ENCODE peak calls at places on chromosomes 13 and 19, in nine cellular contexts. N is occipital lobe; K is hepatic stellate cell; A is RWPE1; R is NCI-H1930; F is stimulated activated CD4-positive, alpha-beta T cell treated with anti-CD3 and anti-CD28 coated beads, Interleukin-15, amount 100 ng/mL, for 48 hours; W is fibroblast of the aortic adventitia; J is RCC 7860; C is NCI-H1092 treated with DMSO at 0.1 percent for 48 hours. P is an unnamed sample.

GRCh38 chr13:84191199-84191598 is 308.9 kb upstream of the SLITRK1 start:
- DNase-seq in K (no peak), J (no peak), F (no peak), C (no peak), R (no peak), N (no peak), A (no peak), W (no peak), P (no peak)

GRCh38 chr13:103403148-103403740 is 337.0 kb upstream of the SLC10A2 start:
- DNase-seq in W (no peak), J (no peak), K (no peak), F (no peak), R (no peak), N (no peak), A (peak; percentile 6), C (no peak), P (no peak)

GRCh38 chr19:16316506-16316882 is 8.1 kb upstream of the KLF2 start:
- DNase-seq in K (no peak), C (no peak), F (no peak), J (no peak), W (no peak), A (no peak), R (no peak), N (no peak), P (peak; percentile 42)

GRCh38 chr13:22461854-22462565 is 718.8 kb upstream of the SGCG start:
- DNase-seq in W (peak; percentile 2), R (no peak), J (no peak), A (no peak), F (no peak), N (no peak), C (no peak), K (no peak), P (no peak)

GRCh38 chr19:13396256-13397080 is 109.8 kb downstream of the CACNA1A start:
- DNase-seq in N (no peak), J (no peak), K (peak; percentile 35), W (peak; percentile 74), A (peak; percentile 47), F (no peak), C (no peak), R (no peak), P (peak; percentile 63)

GRCh38 chr19:45115809-45116615 is 23.0 kb downstream of the PPP1R37 start:
- DNase-seq in J (no peak), C (peak; percentile 27), A (no peak), R (no peak), K (no peak), N (no peak), W (no peak), F (no peak), P (no peak)

GRCh38 chr19:53085496-53085895 is 17.7 kb downstream of the ZNF160 start:
- DNase-seq in W (no peak), A (no peak), F (no peak), R (no peak), J (no peak), K (no peak), N (no peak), C (no peak), P (no peak)

GRCh38 chr13:59047546-59047945 is 1116.2 kb downstream of the DIAPH3 start:
- DNase-seq in K (no peak), J (no peak), R (no peak), W (no peak), A (no peak), N (no peak), F (no peak), C (no peak), P (no peak)

GRCh38 chr13:73171926-73172325 is 113.1 kb downstream of the KLF5 start:
- DNase-seq in A (no peak), R (no peak), F (no peak), W (peak; percentile 42), K (no peak), J (no peak), N (no peak), C (no peak), P (no peak)

GRCh38 chr13:44174769-44175425 is 198.7 kb upstream of the SERP2 start:
- DNase-seq in W (peak; percentile 86), F (no peak), C (no peak), R (no peak), J (no peak), K (no peak), A (no peak), N (no peak), P (peak; percentile 50)

GRCh38 chr19:12374026-12374425 is 8.5 kb upstream of the ZNF442 start:
- DNase-seq in R (no peak), F (no peak), C (no peak), K (no peak), J (no peak), N (no peak), W (no peak), A (no peak), P (no peak)

GRCh38 chr13:70893832-70894231 is 785.6 kb upstream of the KLHL1 start:
- DNase-seq in C (no peak), F (no peak), J (no peak), K (no peak), W (no peak), A (no peak), R (no peak), N (no peak), P (no peak)

GRCh38 chr19:11381535-11382369 is 2.4 kb downstream of the EPOR start:
- DNase-seq in J (peak; percentile 81), R (no peak), A (peak; percentile 95), W (peak; percentile 63), N (peak; percentile 37), C (peak; percentile 85), K (peak; percentile 89), F (peak; percentile 83), P (peak; percentile 81)